ENCODE peak calls at places on chromosomes 2 and 18, in five cellular contexts. One of them, this sample, is unnamed.

GRCh38 chr2:2581331-2582159 is 250.5 kb upstream of the MYT1L start:
- DNase-seq in Panc1: no peak
- DNase-seq in upper lobe of right lung: no peak
- DNase-seq in adrenal gland: no peak
- DNase-seq in breast epithelium: no peak
- DNase-seq in this sample: peak; percentile 66

GRCh38 chr2:16900405-16901025 is 234.9 kb upstream of the CYRIA start:
- DNase-seq in Panc1: peak; percentile 22
- DNase-seq in upper lobe of right lung: no peak
- DNase-seq in adrenal gland: peak; percentile 37
- DNase-seq in breast epithelium: no peak
- DNase-seq in this sample: peak; percentile 24

GRCh38 chr2:157413342-157414035 is 30.4 kb downstream of the CYTIP start:
- DNase-seq in Panc1: no peak
- DNase-seq in upper lobe of right lung: no peak
- DNase-seq in adrenal gland: no peak
- DNase-seq in breast epithelium: no peak
- DNase-seq in this sample: no peak

GRCh38 chr18:59143441-59143840 is 3.8 kb downstream of the SEC11C start:
- DNase-seq in Panc1: no peak
- DNase-seq in upper lobe of right lung: no peak
- DNase-seq in adrenal gland: no peak
- DNase-seq in breast epithelium: no peak
- DNase-seq in this sample: no peak

GRCh38 chr18:54717673-54718435 is 110.4 kb upstream of the RAB27B start:
- DNase-seq in Panc1: no peak
- DNase-seq in upper lobe of right lung: no peak
- DNase-seq in adrenal gland: no peak
- DNase-seq in breast epithelium: no peak
- DNase-seq in this sample: peak; percentile 44

GRCh38 chr2:72924353-72925240 is 7.3 kb downstream of the EMX1 start:
- DNase-seq in Panc1: no peak
- DNase-seq in upper lobe of right lung: peak; percentile 64
- DNase-seq in adrenal gland: no peak
- DNase-seq in breast epithelium: no peak
- DNase-seq in this sample: no peak

GRCh38 chr2:63788070-63788469 is 53.6 kb upstream of the UGP2 start:
- DNase-seq in Panc1: no peak
- DNase-seq in upper lobe of right lung: no peak
- DNase-seq in adrenal gland: no peak
- DNase-seq in breast epithelium: no peak
- DNase-seq in this sample: no peak

GRCh38 chr2:164061129-164061746 is 325.4 kb upstream of the FIGN start:
- DNase-seq in Panc1: peak; percentile 20
- DNase-seq in upper lobe of right lung: no peak
- DNase-seq in adrenal gland: no peak
- DNase-seq in breast epithelium: no peak
- DNase-seq in this sample: peak; percentile 24

GRCh38 chr18:40938615-40939014 is 1016.4 kb upstream of the PIK3C3 start:
- DNase-seq in Panc1: no peak
- DNase-seq in upper lobe of right lung: no peak
- DNase-seq in adrenal gland: no peak
- DNase-seq in breast epithelium: no peak
- DNase-seq in this sample: no peak

GRCh38 chr2:178514664-178515063 is 34.4 kb downstream of the PLEKHA3 start:
- DNase-seq in Panc1: no peak
- DNase-seq in upper lobe of right lung: no peak
- DNase-seq in adrenal gland: no peak
- DNase-seq in breast epithelium: no peak
- DNase-seq in this sample: no peak

GRCh38 chr2:203802277-203803045 is 65.1 kb upstream of the CTLA4 start:
- DNase-seq in Panc1: no peak
- DNase-seq in upper lobe of right lung: no peak
- DNase-seq in adrenal gland: no peak
- DNase-seq in breast epithelium: no peak
- DNase-seq in this sample: no peak

GRCh38 chr18:35533916-35534315 is 36.2 kb upstream of the INO80C start:
- DNase-seq in Panc1: no peak
- DNase-seq in upper lobe of right lung: no peak
- DNase-seq in adrenal gland: no peak
- DNase-seq in breast epithelium: no peak
- DNase-seq in this sample: no peak

GRCh38 chr18:37364237-37364636 is 201.4 kb downstream of the CELF4 start:
- DNase-seq in Panc1: no peak
- DNase-seq in upper lobe of right lung: peak; percentile 90
- DNase-seq in adrenal gland: peak; percentile 92
- DNase-seq in breast epithelium: peak; percentile 88
- DNase-seq in this sample: no peak

GRCh38 chr2:181810823-181811695 is 80.5 kb upstream of the ITPRID2 start:
- DNase-seq in Panc1: peak; percentile 71
- DNase-seq in upper lobe of right lung: no peak
- DNase-seq in adrenal gland: peak; percentile 62
- DNase-seq in breast epithelium: no peak
- DNase-seq in this sample: no peak

GRCh38 chr2:24015562-24016375 is 5.9 kb downstream of the MFSD2B start:
- DNase-seq in Panc1: peak; percentile 95
- DNase-seq in upper lobe of right lung: no peak
- DNase-seq in adrenal gland: no peak
- DNase-seq in breast epithelium: peak; percentile 34
- DNase-seq in this sample: no peak

GRCh38 chr2:226673314-226673723 is 126.3 kb downstream of the IRS1 start:
- DNase-seq in Panc1: no peak
- DNase-seq in upper lobe of right lung: no peak
- DNase-seq in adrenal gland: peak; percentile 77
- DNase-seq in breast epithelium: no peak
- DNase-seq in this sample: peak; percentile 15

GRCh38 chr18:58714821-58715220 is 43.6 kb downstream of the MALT1 start:
- DNase-seq in Panc1: no peak
- DNase-seq in upper lobe of right lung: no peak
- DNase-seq in adrenal gland: no peak
- DNase-seq in breast epithelium: no peak
- DNase-seq in this sample: no peak

GRCh38 chr18:57839942-57840381 is 36.8 kb upstream of the ATP8B1 start:
- DNase-seq in Panc1: no peak
- DNase-seq in upper lobe of right lung: no peak
- DNase-seq in adrenal gland: no peak
- DNase-seq in breast epithelium: no peak
- DNase-seq in this sample: no peak

GRCh38 chr2:190860985-190861721 is 19.5 kb upstream of the GLS start:
- DNase-seq in Panc1: no peak
- DNase-seq in upper lobe of right lung: no peak
- DNase-seq in adrenal gland: no peak
- DNase-seq in breast epithelium: no peak
- DNase-seq in this sample: no peak

GRCh38 chr18:39806519-39806918 is 2148.5 kb upstream of the PIK3C3 start:
- DNase-seq in Panc1: no peak
- DNase-seq in upper lobe of right lung: no peak
- DNase-seq in adrenal gland: no peak
- DNase-seq in breast epithelium: no peak
- DNase-seq in this sample: no peak

GRCh38 chr18:23131693-23132319 is 3.5 kb upstream of the CABLES1 start:
- DNase-seq in Panc1: no peak
- DNase-seq in upper lobe of right lung: no peak
- DNase-seq in adrenal gland: peak; percentile 45
- DNase-seq in breast epithelium: no peak
- DNase-seq in this sample: peak; percentile 57

GRCh38 chr2:225434014-225434413 is 34.5 kb downstream of the NYAP2 start:
- DNase-seq in Panc1: no peak
- DNase-seq in upper lobe of right lung: no peak
- DNase-seq in adrenal gland: no peak
- DNase-seq in breast epithelium: no peak
- DNase-seq in this sample: no peak

GRCh38 chr2:94763318-94763717 is 107.9 kb upstream of the TEKT4 start:
- DNase-seq in Panc1: no peak
- DNase-seq in upper lobe of right lung: no peak
- DNase-seq in adrenal gland: no peak
- DNase-seq in breast epithelium: no peak
- DNase-seq in this sample: no peak

GRCh38 chr2:94753466-94753998 is 117.7 kb upstream of the TEKT4 start:
- DNase-seq in Panc1: no peak
- DNase-seq in upper lobe of right lung: no peak
- DNase-seq in adrenal gland: no peak
- DNase-seq in breast epithelium: no peak
- DNase-seq in this sample: no peak

GRCh38 chr2:94758546-94758945 is 112.7 kb upstream of the TEKT4 start:
- DNase-seq in Panc1: no peak
- DNase-seq in upper lobe of right lung: no peak
- DNase-seq in adrenal gland: no peak
- DNase-seq in breast epithelium: no peak
- DNase-seq in this sample: no peak

GRCh38 chr2:94762600-94762999 is 108.6 kb upstream of the TEKT4 start:
- DNase-seq in Panc1: no peak
- DNase-seq in upper lobe of right lung: no peak
- DNase-seq in adrenal gland: no peak
- DNase-seq in breast epithelium: no peak
- DNase-seq in this sample: no peak

DNA sequence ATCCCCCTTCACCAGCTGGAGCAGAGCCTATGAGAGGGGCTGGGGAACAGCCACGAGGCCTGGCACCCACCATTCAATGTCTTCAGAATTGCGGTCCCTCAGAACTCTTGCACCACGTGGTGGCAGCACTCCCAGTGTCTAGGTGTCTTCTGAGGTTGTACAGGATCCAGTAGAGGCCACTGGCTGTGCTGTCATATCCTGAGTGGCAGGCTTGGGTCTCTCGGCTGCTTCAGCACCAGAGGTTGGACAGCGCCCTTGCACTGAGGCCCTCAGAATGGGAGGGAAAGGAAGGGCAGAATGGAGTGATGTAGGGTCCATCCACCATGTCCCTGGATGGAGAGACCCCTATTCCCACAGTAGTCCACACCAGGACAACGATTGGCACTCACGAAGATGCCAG is 112.0 kb upstream of the TEKT4 start:
- DNase-seq in Panc1: no peak
- DNase-seq in upper lobe of right lung: no peak
- DNase-seq in adrenal gland: no peak
- DNase-seq in breast epithelium: no peak
- DNase-seq in this sample: no peak
- H3K9me3 ChIP-seq in Panc1: no peaks in the 10 kb centered on the region
- H3K9me3 ChIP-seq in upper lobe of right lung: no peaks in the 10 kb centered on the region
- H3K9me3 ChIP-seq in adrenal gland: no peaks in the 10 kb centered on the region
- H3K9me3 ChIP-seq in breast epithelium: no peaks in the 10 kb centered on the region
- H3K9me3 ChIP-seq in this sample: no peaks in the 10 kb centered on the region

GRCh38 chr2:99085400-99085799 is 56.1 kb upstream of the C2orf15 start:
- DNase-seq in Panc1: no peak
- DNase-seq in upper lobe of right lung: no peak
- DNase-seq in adrenal gland: peak; percentile 30
- DNase-seq in breast epithelium: no peak
- DNase-seq in this sample: no peak
- TF ChIP-seq CTCF in Panc1: peak; percentile 73
- TF ChIP-seq CTCF in upper lobe of right lung: peak; percentile 24
- TF ChIP-seq CTCF in adrenal gland: peak; percentile 18
- TF ChIP-seq CTCF in breast epithelium: no peak
- TF ChIP-seq CTCF in this sample: peak; percentile 20

GRCh38 chr2:102801098-102801718 is 39.4 kb downstream of the TMEM182 start:
- DNase-seq in Panc1: no peak
- DNase-seq in upper lobe of right lung: no peak
- DNase-seq in adrenal gland: no peak
- DNase-seq in breast epithelium: no peak
- DNase-seq in this sample: peak; percentile 47

GRCh38 chr2:102801858-102802699 is 40.2 kb downstream of the TMEM182 start:
- DNase-seq in Panc1: no peak
- DNase-seq in upper lobe of right lung: no peak
- DNase-seq in adrenal gland: no peak
- DNase-seq in breast epithelium: no peak
- DNase-seq in this sample: no peak

GRCh38 chr2:102806250-102806837 is 44.5 kb downstream of the TMEM182 start:
- DNase-seq in Panc1: peak; percentile 69
- DNase-seq in upper lobe of right lung: no peak
- DNase-seq in adrenal gland: peak; percentile 75
- DNase-seq in breast epithelium: peak; percentile 35
- DNase-seq in this sample: peak; percentile 49

GRCh38 chr2:102803897-102804217 is 42.0 kb downstream of the TMEM182 start:
- DNase-seq in Panc1: no peak
- DNase-seq in upper lobe of right lung: no peak
- DNase-seq in adrenal gland: no peak
- DNase-seq in breast epithelium: no peak
- DNase-seq in this sample: no peak

DNA sequence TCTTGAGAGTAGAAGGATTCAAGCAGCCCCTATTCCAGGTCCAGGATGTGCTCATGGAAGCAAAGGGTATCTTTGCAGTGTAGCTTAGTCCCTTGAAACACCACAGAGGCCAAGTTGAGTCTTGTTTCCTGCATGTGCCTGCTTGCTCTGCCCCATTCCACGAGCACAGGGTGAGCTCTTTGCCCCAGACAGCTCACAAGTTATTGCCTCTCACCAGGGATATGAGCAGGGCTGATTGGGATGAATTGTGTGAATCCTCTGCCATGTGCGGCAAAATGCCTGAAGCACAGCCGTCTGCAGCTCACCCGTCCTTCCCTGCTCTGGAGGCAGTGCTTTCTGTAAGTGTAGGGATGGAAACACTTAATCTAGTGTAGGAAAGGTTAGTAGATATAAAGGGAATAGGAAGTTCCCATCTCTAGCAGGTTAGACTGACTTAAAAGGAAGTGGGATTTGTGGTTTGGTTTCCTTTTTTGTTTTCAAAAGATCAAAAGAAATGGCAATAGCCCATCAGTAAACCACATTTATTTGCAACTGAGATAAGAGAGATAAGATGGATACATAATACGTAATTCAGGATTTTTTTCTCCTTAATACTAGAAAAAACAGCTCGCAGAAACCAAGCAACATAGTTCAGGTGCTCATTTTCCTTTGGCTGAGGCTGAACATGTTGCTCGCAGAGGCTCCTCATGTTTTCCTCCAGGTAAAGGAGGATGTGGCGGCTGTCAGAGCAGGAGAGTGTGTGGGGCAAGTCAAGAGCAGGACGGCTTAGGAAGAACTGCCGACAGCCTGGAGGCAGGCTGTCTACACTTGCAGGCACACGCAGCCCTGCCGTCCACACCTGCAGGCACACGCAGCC is 41.4 kb downstream of the TMEM182 start:
- DNase-seq in Panc1: no peak
- DNase-seq in upper lobe of right lung: no peak
- DNase-seq in adrenal gland: no peak
- DNase-seq in breast epithelium: no peak
- DNase-seq in this sample: no peak
- H3K9me3 ChIP-seq in Panc1: peaks cover 19% of the 10 kb centered on the region
- H3K9me3 ChIP-seq in upper lobe of right lung: peaks cover 14% of the 10 kb centered on the region
- H3K9me3 ChIP-seq in adrenal gland: no peaks in the 10 kb centered on the region
- H3K9me3 ChIP-seq in breast epithelium: peaks cover 16% of the 10 kb centered on the region
- H3K9me3 ChIP-seq in this sample: no peaks in the 10 kb centered on the region

GRCh38 chr18:50820901-50821520 is 1.2 kb upstream of the MRO start:
- DNase-seq in Panc1: no peak
- DNase-seq in upper lobe of right lung: no peak
- DNase-seq in adrenal gland: no peak
- DNase-seq in breast epithelium: no peak
- DNase-seq in this sample: no peak

GRCh38 chr18:50819727-50820378 is at the start of gene MRO:
- DNase-seq in Panc1: peak; percentile 41
- DNase-seq in upper lobe of right lung: peak; percentile 92
- DNase-seq in adrenal gland: peak; percentile 88
- DNase-seq in breast epithelium: peak; percentile 53
- DNase-seq in this sample: peak; percentile 75

GRCh38 chr18:50817898-50818250 is 1.9 kb downstream of the MRO start:
- DNase-seq in Panc1: no peak
- DNase-seq in upper lobe of right lung: no peak
- DNase-seq in adrenal gland: peak; percentile 35
- DNase-seq in breast epithelium: no peak
- DNase-seq in this sample: no peak

GRCh38 chr18:50816767-50817166 is 3.0 kb downstream of the MRO start:
- DNase-seq in Panc1: no peak
- DNase-seq in upper lobe of right lung: no peak
- DNase-seq in adrenal gland: no peak
- DNase-seq in breast epithelium: no peak
- DNase-seq in this sample: no peak

GRCh38 chr18:50819027-50819726 is 639 bp downstream of the MRO start:
- DNase-seq in Panc1: no peak
- DNase-seq in upper lobe of right lung: peak; percentile 71
- DNase-seq in adrenal gland: peak; percentile 47
- DNase-seq in breast epithelium: no peak
- DNase-seq in this sample: peak; percentile 5
- TF ChIP-seq CTCF in Panc1: no peak
- TF ChIP-seq CTCF in upper lobe of right lung: no peak
- TF ChIP-seq CTCF in adrenal gland: no peak
- TF ChIP-seq CTCF in breast epithelium: no peak
- TF ChIP-seq CTCF in this sample: no peak

This sample was measured in BE2C.